ENCODE peak calls at places on chromosomes 7 and 10, in four cellular contexts. B, L, T and F are unnamed samples. For H3K27me3, the result is how much of the 10 kb centered on the place peaks cover.

GRCh38 chr7:94662548-94662947 is 6.6 kb upstream of the SGCE start:
- DNase-seq in B (no peak), L (no peak), T (no peak), F (no peak)

GRCh38 chr10:22319559-22320558 is 1.0 kb upstream of the BMI1 start:
- DNase-seq in B (no peak), L (no peak), T (no peak), F (no peak)

GRCh38 chr10:71185209-71185608 is 27.2 kb upstream of the UNC5B start:
- DNase-seq in B (no peak), L (no peak), T (no peak), F (no peak)

GRCh38 chr10:13503745-13504463 is 24.9 kb downstream of the BEND7 start:
- DNase-seq in B (no peak), L (peak), T (no peak), F (peak)

GRCh38 chr7:28192786-28193581 is 12.4 kb upstream of the JAZF1 start:
- DNase-seq in B (no peak), L (peak), T (no peak), F (no peak)

GRCh38 chr10:86711957-86712708 is 43.8 kb downstream of the LDB3 start:
- DNase-seq in B (no peak), L (peak), T (no peak), F (peak)

GRCh38 chr7:71637578-71637977 is 505.6 kb downstream of the GALNT17 start:
- DNase-seq in B (no peak), L (no peak), T (no peak), F (no peak)

GRCh38 chr7:69893915-69894314 is 295.6 kb downstream of the AUTS2 start:
- DNase-seq in B (no peak), L (no peak), T (no peak), F (no peak)

GRCh38 chr10:23869996-23870395 is 338.9 kb upstream of the KIAA1217 start:
- DNase-seq in B (no peak), L (no peak), T (no peak), F (no peak)

GRCh38 chr10:123455861-123456260 is 210.3 kb upstream of the GPR26 start:
- DNase-seq in B (no peak), L (no peak), T (peak), F (no peak)

GRCh38 chr7:31957090-31957720 is 113.0 kb downstream of the PDE1C start:
- DNase-seq in B (no peak), L (peak), T (no peak), F (peak)

GRCh38 chr10:124827474-124827873 is 25.9 kb downstream of the ABRAXAS2 start:
- DNase-seq in B (no peak), L (peak), T (peak), F (no peak)

GRCh38 chr7:132359746-132360145 is 216.5 kb downstream of the PLXNA4 start:
- DNase-seq in B (no peak), L (no peak), T (no peak), F (no peak)

GRCh38 chr10:50536617-50537252 is 87.0 kb downstream of the SGMS1 start:
- DNase-seq in B (no peak), L (peak), T (no peak), F (no peak)

GRCh38 chr10:76479103-76479790 is 1047.8 kb downstream of the LRMDA start:
- DNase-seq in B (no peak), L (no peak), T (no peak), F (no peak)

GRCh38 chr7:84784450-84784849 is 402.4 kb downstream of the SEMA3D start:
- DNase-seq in B (no peak), L (no peak), T (no peak), F (no peak)
- H2AFZ ChIP-seq in B (no peak), L (no peak), T (no peak), F (no peak)

GRCh38 chr10:133129151-133129853 is 30.7 kb upstream of the KNDC1 start:
- DNase-seq in B (no peak), L (no peak), T (no peak), F (peak)
- H3K27me3 ChIP-seq in B (under half), L (under half), T (under half), F (under half)

GRCh38 chr7:90520484-90520883 is 51.0 kb downstream of the PTTG1IP2 start:
- DNase-seq in B (peak), L (peak), T (no peak), F (no peak)
- TF ChIP-seq CTCF in B (peak), L (peak), T (peak), F (peak)

GRCh38 chr7:2870471-2870941 is 26.4 kb upstream of the GNA12 start:
- DNase-seq in B (peak), L (peak), T (no peak), F (peak)
- H2AFZ ChIP-seq in B (peak), L (peak), T (no peak), F (peak)

GRCh38 chr10:101133489-101134298 is 2.6 kb downstream of the TLX1 start:
- DNase-seq in B (no peak), L (no peak), T (no peak), F (peak)
- H3K27me3 ChIP-seq in B (under half), L (half or more), T (half or more), F (half or more)

GRCh38 chr7:37832194-37832593 is 16.2 kb upstream of the NME8 start:
- DNase-seq in B (no peak), L (no peak), T (no peak), F (no peak)
- TF ChIP-seq CTCF in B (no peak), L (no peak), T (no peak), F (no peak)

GRCh38 chr7:117901089-117901797 is 28.0 kb upstream of the CTTNBP2 start:
- DNase-seq in B (no peak), L (no peak), T (no peak), F (no peak)

GRCh38 chr7:117912421-117912820 is 39.2 kb upstream of the CTTNBP2 start:
- DNase-seq in B (no peak), L (no peak), T (no peak), F (peak)

GRCh38 chr7:117908031-117908795 is 35.0 kb upstream of the CTTNBP2 start:
- DNase-seq in B (no peak), L (no peak), T (no peak), F (no peak)

GRCh38 chr7:117902314-117902889 is 29.2 kb upstream of the CTTNBP2 start:
- DNase-seq in B (no peak), L (no peak), T (no peak), F (no peak)

GRCh38 chr7:117907058-117907633 is 33.9 kb upstream of the CTTNBP2 start:
- DNase-seq in B (no peak), L (no peak), T (no peak), F (no peak)
- H2AFZ ChIP-seq in B (no peak), L (no peak), T (no peak), F (no peak)